ENCODE peak calls at places on chromosomes 7 and 10, in seven cellular contexts. D, P, X, Q, O, A and R are unnamed samples.

GRCh38 chr7:142785841-142786250 is 15.1 kb downstream of the PRSS2 start:
- DNase-seq in D (no peak), O (peak; percentile 39), P (no peak), Q (no peak), A (no peak), X (peak; percentile 84), R (no peak)

GRCh38 chr10:60353519-60354258 is 36.0 kb downstream of the ANK3 start:
- DNase-seq in X (no peak), Q (no peak), A (no peak), O (no peak), D (peak; percentile 26), P (no peak), R (peak; percentile 45)

GRCh38 chr7:107002131-107002803 is 42.2 kb upstream of the PRKAR2B start:
- DNase-seq in D (no peak), O (no peak), Q (no peak), A (no peak), X (no peak), P (no peak), R (no peak)

GRCh38 chr10:24575462-24576002 is 148.2 kb downstream of the ARHGAP21 start:
- DNase-seq in A (no peak), D (no peak), O (no peak), P (no peak), X (no peak), Q (no peak), R (no peak)

GRCh38 chr10:42574336-42574735 is 64.0 kb downstream of the ZNF33B start:
- DNase-seq in D (no peak), Q (no peak), X (no peak), A (no peak), P (no peak), O (no peak), R (no peak)

GRCh38 chr10:95525033-95525418 is 36.1 kb downstream of the SORBS1 start:
- DNase-seq in Q (no peak), X (no peak), O (no peak), P (no peak), A (no peak), D (no peak), R (no peak)

GRCh38 chr7:44259547-44260457 is 59.0 kb downstream of the YKT6 start:
- DNase-seq in Q (no peak), D (peak; percentile 51), X (no peak), P (peak; percentile 68), A (no peak), O (peak; percentile 90), R (no peak)

GRCh38 chr7:97381815-97382214 is 264.3 kb downstream of the SDHAF3 start:
- DNase-seq in X (no peak), P (no peak), Q (no peak), D (no peak), A (no peak), O (no peak), R (no peak)

GRCh38 chr10:61903184-61903990 is 1.9 kb downstream of the ARID5B start:
- DNase-seq in P (peak; percentile 50), Q (peak; percentile 52), X (peak; percentile 66), D (peak; percentile 58), O (peak; percentile 88), A (peak; percentile 79), R (peak; percentile 70)

GRCh38 chr7:31488562-31489203 is 25.2 kb upstream of the ITPRID1 start:
- DNase-seq in O (no peak), A (peak; percentile 83), P (peak; percentile 24), Q (no peak), X (no peak), D (no peak), R (no peak)

GRCh38 chr7:17497136-17497535 is 198.7 kb downstream of the AHR start:
- DNase-seq in O (no peak), A (no peak), D (no peak), X (no peak), Q (no peak), P (no peak), R (no peak)

GRCh38 chr10:14916600-14916999 is 37.3 kb downstream of the DCLRE1C start:
- DNase-seq in A (no peak), X (no peak), O (no peak), P (no peak), D (no peak), Q (no peak), R (no peak)

GRCh38 chr10:72693599-72693915 is 1.6 kb downstream of the MCU start:
- DNase-seq in P (no peak), O (no peak), X (no peak), D (no peak), A (peak; percentile 11), Q (no peak), R (no peak)

GRCh38 chr7:66413379-66414114 is 208.4 kb downstream of the TPST1 start:
- DNase-seq in P (peak; percentile 49), D (peak; percentile 80), A (peak; percentile 73), Q (peak; percentile 71), X (peak; percentile 80), O (peak; percentile 93), R (peak; percentile 73)

GRCh38 chr10:131677671-131678070 is 223.1 kb upstream of the PPP2R2D start:
- DNase-seq in P (no peak), A (no peak), O (no peak), D (no peak), Q (no peak), X (no peak), R (no peak)

GRCh38 chr7:151226560-151226874 is 488 bp downstream of the ABCF2 start:
- DNase-seq in P (no peak), O (no peak), D (no peak), A (no peak), Q (no peak), X (no peak), R (no peak)
- H3K27ac ChIP-seq in P (peak overlapping the region; percentile 66), O (no peak overlapping the region), D (peak overlapping the region; percentile 85), A (peak overlapping the region; percentile 74), Q (peak overlapping the region; percentile 63), X (peak overlapping the region; percentile 71), R (no peak overlapping the region)

DNA sequence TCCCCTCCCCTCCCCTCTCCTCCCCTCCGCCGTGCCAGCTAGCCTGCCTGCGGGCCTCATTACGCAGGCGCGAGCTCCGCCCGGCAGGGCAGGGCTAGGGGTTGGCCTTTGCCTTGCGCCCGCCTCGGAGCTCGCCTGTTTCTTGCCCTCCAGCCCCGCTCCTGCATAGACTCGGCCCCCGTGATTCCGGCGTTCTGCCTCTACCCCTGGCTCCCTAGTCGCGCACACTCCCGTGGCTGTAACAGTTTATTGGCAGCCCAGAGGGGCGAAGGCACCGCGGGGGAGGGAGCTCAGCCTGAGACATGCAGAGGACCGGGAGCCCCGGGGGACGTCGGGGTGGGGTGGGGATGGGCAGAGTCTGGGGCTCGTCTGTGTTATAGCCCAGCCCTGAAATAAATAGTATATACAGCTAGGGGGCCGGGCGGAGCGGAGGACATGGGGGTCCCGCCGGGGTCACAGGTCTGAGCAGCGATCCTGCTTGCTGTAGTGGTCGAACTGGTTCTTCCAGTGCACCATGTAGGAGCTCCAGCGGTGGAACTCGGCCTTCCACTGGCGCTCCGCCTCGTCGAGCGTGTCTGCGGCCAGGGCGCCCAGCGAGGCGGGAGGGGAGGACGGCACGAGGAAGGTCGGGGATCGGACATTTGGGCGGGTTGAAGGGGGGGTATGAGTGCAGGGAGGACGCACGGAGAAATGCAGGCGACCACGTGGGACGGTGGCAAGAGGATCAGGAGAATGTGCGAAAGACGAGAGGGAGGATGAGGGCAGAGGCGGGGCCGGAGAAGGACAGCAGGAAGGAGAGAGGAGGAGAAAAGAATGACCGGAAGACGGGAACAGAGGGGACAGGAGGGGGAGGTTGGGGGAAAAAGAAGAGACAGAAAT is 485 bp upstream of the UFSP1 start:
- DNase-seq in X (peak; percentile 91), O (peak; percentile 97), D (peak; percentile 96), A (peak; percentile 94), Q (peak; percentile 71), P (peak; percentile 79), R (peak; percentile 92)
- H3K27ac ChIP-seq in X (peak overlapping the region; percentile 50), O (no peak overlapping the region), D (peak overlapping the region; percentile 93), A (peak overlapping the region; percentile 55), Q (peak overlapping the region; percentile 80), P (peak overlapping the region; percentile 84), R (peak overlapping the region; percentile 83)

GRCh38 chr7:82441916-82442478 is 1.6 kb downstream of the CACNA2D1 start:
- DNase-seq in X (no peak), Q (no peak), P (no peak), A (no peak), D (no peak), O (no peak), R (no peak)
- H3K27ac ChIP-seq in X (no peak overlapping the region), Q (no peak overlapping the region), P (no peak overlapping the region), A (peak overlapping the region; percentile 98), D (no peak overlapping the region), O (no peak overlapping the region), R (no peak overlapping the region)

GRCh38 chr10:637221-637620 is 52.2 kb downstream of the DIP2C start:
- DNase-seq in O (no peak), Q (no peak), P (no peak), A (no peak), D (no peak), X (no peak), R (no peak)
- H3K27ac ChIP-seq in O (no peak overlapping the region), Q (no peak overlapping the region), P (no peak overlapping the region), A (no peak overlapping the region), D (peak overlapping the region; percentile 77), X (no peak overlapping the region), R (no peak overlapping the region)

GRCh38 chr7:68245688-68246087 is 1249.1 kb downstream of the TYW1 start:
- DNase-seq in Q (no peak), P (no peak), X (no peak), A (no peak), O (no peak), D (no peak), R (no peak)
- H3K27ac ChIP-seq in Q (no peak overlapping the region), P (no peak overlapping the region), X (no peak overlapping the region), A (no peak overlapping the region), O (no peak overlapping the region), D (no peak overlapping the region), R (no peak overlapping the region)

GRCh38 chr10:13834581-13835286 is 248.0 kb downstream of the PRPF18 start:
- DNase-seq in Q (no peak), X (no peak), O (no peak), D (peak; percentile 41), P (peak; percentile 49), A (peak; percentile 21), R (peak; percentile 14)
- H3K27ac ChIP-seq in Q (peak overlapping the region; percentile 0), X (no peak overlapping the region), O (no peak overlapping the region), D (no peak overlapping the region), P (peak overlapping the region; percentile 1), A (no peak overlapping the region), R (no peak overlapping the region)